ENCODE peak calls at places on chromosomes 1 and 21, in six cellular contexts. K is right atrium auricular region, G is AG09309, E is psoas muscle, C is mucosa of descending colon, F is type B pancreatic cell. Y is an unnamed sample.

GRCh38 chr1:26556041-26556440 is 26.5 kb downstream of the RPS6KA1 start:
- DNase-seq in F (no peak), G (no peak), C (no peak), E (no peak), K (no peak), Y (no peak)

GRCh38 chr1:107835151-107835670 is 129.8 kb downstream of the VAV3 start:
- DNase-seq in C (no peak), F (no peak), E (no peak), G (no peak), K (no peak), Y (no peak)

GRCh38 chr1:111199881-111200801 is at the start of gene DENND2D:
- DNase-seq in C (peak), K (peak), E (no peak), G (no peak), F (no peak), Y (no peak)

GRCh38 chr1:24890861-24891260 is 39.2 kb downstream of the RUNX3 start:
- DNase-seq in F (no peak), G (no peak), E (no peak), K (no peak), C (no peak), Y (no peak)

GRCh38 chr1:19091539-19091938 is 118.5 kb downstream of the UBR4 start:
- DNase-seq in K (no peak), C (no peak), G (no peak), E (no peak), F (no peak), Y (no peak)

GRCh38 chr1:14184346-14184963 is 414.0 kb upstream of the KAZN start:
- DNase-seq in C (no peak), G (no peak), K (no peak), F (no peak), E (no peak), Y (no peak)

GRCh38 chr21:40732998-40733397 is 114.0 kb downstream of the DSCAM start:
- DNase-seq in E (no peak), C (no peak), G (no peak), F (no peak), K (no peak), Y (no peak)

GRCh38 chr1:93171549-93172050 is 8.6 kb downstream of the TMED5 start:
- DNase-seq in K (no peak), F (no peak), G (no peak), E (no peak), C (no peak), Y (no peak)

GRCh38 chr1:85048296-85049064 is at the start of gene MCOLN3:
- DNase-seq in E (peak), F (peak), G (no peak), C (peak), K (no peak), Y (no peak)

GRCh38 chr1:15836772-15837669 is 10.5 kb upstream of the SPEN start:
- DNase-seq in C (peak), K (no peak), G (no peak), F (no peak), E (peak), Y (no peak)

GRCh38 chr1:50970927-50971582 is 1.0 kb downstream of the CDKN2C start:
- DNase-seq in C (no peak), K (no peak), F (no peak), G (no peak), E (no peak), Y (no peak)

GRCh38 chr1:95384570-95384969 is 150.6 kb downstream of the RWDD3 start:
- DNase-seq in E (no peak), K (no peak), G (no peak), C (peak), F (peak), Y (no peak)

GRCh38 chr1:210448293-210448892 is 119.7 kb downstream of the HHAT start:
- DNase-seq in F (no peak), K (no peak), G (peak), C (no peak), E (no peak), Y (no peak)
- TF ChIP-seq CTCF in F (peak), K (peak), G (peak), C (no peak), E (peak), Y (peak)

GRCh38 chr1:156708245-156708661 is 2.9 kb upstream of the CRABP2 start:
- DNase-seq in F (no peak), G (no peak), K (no peak), E (no peak), C (no peak), Y (no peak)
- TF ChIP-seq CTCF in F (no peak), G (no peak), K (no peak), E (no peak), C (no peak), Y (no peak)

GRCh38 chr1:155184351-155184811 is 10.7 kb downstream of the TRIM46 start:
- DNase-seq in E (peak), K (no peak), F (no peak), G (no peak), C (peak), Y (no peak)

GRCh38 chr1:155183775-155184221 is 10.1 kb downstream of the TRIM46 start:
- DNase-seq in E (peak), K (no peak), G (no peak), F (no peak), C (peak), Y (no peak)

GRCh38 chr1:155186266-155186954 is 12.8 kb downstream of the TRIM46 start:
- DNase-seq in K (no peak), C (peak), F (no peak), G (no peak), E (peak), Y (no peak)

GRCh38 chr1:155185783-155186265 is 12.2 kb downstream of the TRIM46 start:
- DNase-seq in G (no peak), F (no peak), K (no peak), C (peak), E (peak), Y (no peak)

GRCh38 chr1:155184835-155185782 is 11.5 kb downstream of the TRIM46 start:
- DNase-seq in K (no peak), F (no peak), C (peak), G (no peak), E (peak), Y (no peak)
- TF ChIP-seq CTCF in K (no peak), F (no peak), C (no peak), G (no peak), E (no peak), Y (no peak)

DNA sequence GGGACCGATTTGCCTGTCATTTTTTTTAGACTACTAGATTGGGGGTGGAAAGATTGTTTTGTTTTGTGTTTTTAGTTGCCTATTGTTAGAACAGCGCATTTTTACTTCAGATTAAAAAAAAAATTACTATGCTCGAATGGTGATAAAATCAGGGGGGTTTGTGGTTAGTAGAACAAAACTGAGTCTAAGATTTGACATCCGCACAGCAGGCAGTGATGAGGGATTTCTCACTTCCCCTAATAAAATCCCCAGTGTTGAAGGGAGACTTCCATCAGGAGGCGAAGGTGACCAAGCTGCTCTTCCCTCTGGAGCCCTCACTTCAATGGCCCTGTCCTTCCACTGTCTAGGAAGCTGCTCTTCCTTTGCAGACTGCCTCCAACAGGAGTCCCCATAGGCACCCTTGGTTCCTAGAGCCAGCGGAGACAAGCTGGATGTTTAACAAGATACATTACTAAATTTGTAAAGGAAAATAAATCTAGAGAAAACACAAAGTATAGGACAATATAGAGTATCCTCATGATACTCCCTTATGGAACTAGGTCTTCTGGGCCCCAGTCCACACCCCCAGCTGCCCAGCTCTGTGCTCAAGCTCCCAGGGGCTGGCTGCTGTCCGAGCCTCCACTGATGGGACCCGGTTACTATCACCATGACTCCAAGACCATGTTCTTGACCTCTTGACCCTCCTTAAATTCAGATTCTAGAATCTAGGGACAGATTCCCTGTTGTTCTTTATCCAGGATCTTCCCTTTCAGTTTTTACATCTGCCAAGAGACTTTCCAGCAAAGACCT is 31.0 kb downstream of the TENT5C start:
- DNase-seq in K (no peak), G (no peak), C (no peak), E (no peak), F (no peak), Y (no peak)
- TF ChIP-seq CTCF in K (no peak), G (no peak), C (no peak), E (no peak), F (no peak), Y (no peak)

DNA sequence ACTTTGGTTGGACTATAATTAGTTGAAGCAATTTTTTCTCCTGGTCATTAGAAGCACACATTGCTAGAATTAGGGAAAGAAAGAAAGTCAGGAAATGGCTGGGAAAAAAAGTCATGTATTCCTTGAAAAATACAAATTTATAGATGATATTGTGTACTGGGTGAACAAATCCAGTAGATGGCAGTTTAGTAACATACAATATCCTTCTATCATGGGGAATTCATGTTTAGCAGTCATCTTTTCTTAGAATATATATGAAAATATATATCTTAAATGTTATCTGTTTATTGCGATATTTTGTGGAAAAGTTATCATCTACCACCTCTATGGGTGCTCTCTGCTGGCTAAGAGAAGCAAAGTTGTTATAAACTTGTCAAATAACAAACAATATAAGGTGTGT is 13.1 kb upstream of the ZRANB2 start:
- DNase-seq in G (no peak), K (no peak), F (no peak), E (no peak), C (no peak), Y (no peak)
- TF ChIP-seq CTCF in G (peak), K (peak), F (peak), E (peak), C (no peak), Y (peak)

DNA sequence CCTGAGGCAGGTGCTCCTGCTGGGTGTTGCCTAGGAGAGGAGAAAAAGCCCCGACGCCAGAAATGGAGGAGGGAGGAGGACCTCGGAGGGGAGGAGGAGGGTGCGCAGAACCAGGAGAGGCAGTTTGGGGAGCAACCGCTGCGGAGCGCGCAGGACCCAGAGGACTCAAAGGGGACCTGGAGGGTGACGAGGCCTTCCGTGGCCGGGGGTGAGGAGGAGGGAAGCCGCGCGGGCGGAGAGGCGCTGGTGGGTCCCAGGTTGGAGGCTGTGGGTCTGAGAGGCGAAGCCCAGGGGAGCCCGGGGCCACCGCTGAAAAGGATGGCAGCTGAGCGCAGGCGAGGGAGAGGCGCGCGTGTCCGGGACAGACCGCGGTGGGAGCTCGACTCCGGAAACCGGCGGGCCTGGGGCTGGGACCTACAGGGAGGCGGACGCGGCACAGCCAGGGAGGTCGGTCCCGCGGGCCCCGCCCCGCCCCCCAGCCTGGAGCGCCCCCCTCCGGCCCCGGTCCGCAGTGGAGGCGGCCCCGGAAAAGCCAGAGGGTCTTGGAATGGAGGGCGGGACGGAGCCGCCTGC is 15.1 kb downstream of the RNF223 start:
- DNase-seq in K (no peak), E (no peak), G (no peak), C (no peak), F (no peak), Y (no peak)
- TF ChIP-seq CTCF in K (peak), E (peak), G (no peak), C (no peak), F (peak), Y (peak)

DNA sequence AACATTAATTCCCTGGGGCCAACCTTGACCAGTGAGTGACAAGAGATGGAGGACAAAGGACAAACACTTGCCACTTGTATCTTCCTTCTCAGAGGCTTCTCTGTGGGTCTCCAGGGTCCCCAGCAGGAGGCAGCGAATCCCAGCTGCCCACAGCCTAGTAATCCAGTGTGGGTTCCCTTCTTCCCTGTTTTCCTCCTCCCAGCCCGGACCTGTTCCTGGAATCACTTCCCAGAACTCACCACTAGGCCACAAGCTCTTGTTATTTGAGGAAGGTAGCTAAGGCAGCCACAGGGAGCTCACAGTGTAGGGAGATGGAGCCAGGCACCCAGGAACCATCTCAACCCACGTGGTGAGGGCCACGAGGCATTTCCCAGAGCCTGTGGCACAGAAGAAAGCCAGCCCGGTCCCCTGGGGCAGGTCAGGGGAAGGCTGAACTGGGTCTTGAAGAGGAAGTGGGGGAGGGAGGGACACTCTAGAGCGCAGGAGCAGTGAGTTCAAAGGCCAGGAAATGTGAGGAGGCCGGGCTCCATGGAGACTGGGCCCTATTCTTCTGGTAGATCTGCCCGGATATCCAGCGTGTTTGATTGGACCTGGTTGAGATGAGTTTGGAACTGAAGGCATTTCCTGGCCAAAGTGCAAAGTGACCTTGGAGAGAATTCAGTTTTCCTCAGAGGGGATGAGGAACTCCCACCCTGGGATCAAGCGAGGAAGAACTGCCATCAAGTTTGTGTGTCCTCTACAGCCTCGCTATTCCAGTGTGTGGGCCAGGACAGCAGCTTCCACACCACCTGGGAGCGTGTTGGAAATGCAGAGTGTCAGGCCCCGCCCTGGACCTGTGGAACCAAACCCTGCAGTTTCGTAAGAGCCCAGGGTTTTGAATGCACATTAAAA is 20.3 kb upstream of the C2CD2 start:
- DNase-seq in K (peak), E (no peak), G (no peak), F (peak), C (no peak), Y (peak)
- TF ChIP-seq CTCF in K (no peak), E (no peak), G (peak), F (peak), C (no peak), Y (no peak)

DNA sequence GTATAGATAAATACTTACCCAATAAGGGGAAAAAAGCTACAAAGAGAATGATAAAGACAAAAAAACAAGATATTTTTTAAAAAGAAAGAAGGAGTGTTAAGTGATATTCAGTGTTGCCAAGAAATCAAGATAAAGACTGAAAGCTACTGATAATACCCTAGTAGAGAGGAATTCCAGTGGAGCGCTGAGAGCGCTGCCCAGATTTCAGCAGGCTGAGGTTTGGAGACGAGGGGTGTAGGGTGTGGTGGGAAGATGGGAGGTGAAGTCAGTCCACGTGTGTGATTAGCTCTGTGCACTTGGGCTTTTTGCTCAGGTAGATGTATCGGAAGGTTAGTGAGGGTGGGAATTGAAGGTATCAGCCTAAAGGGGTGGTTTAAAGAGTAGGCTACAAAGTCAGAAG is 47.8 kb downstream of the FMN2 start:
- DNase-seq in F (no peak), G (no peak), C (no peak), K (no peak), E (no peak), Y (no peak)
- TF ChIP-seq CTCF in F (no peak), G (no peak), C (no peak), K (no peak), E (no peak), Y (no peak)

DNA sequence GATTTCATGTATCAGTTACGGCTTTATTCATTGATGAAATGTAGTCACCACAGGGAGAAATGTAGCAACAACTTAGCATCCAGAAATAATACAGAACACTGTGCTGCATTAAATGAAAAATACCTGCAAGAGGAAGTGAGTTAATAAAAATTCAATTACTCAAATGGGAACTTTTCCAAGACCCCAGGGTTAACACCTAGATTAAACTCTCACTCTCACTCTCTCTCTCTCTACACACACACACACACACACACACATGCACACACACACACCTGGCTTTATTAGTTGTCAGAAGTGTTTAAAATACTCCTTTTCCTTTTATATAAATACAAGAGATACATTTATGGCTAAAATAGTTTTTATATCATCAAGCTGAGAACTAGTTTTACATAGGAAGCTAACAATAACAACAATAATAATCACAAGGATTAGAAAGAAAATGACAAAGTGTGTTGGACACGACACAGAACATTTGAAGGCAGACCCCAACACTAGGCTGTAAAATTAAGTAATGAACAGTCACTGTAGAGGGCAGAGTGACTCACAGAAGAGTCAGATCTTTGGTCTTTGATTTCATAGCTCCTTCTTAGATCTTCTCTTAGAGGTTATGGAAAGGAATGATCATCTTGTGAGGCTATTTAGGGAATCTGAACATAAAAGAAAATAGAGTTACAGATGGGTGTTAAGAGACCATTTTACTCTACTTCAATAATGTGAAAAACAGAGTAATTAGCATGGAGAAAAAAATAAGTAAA is 1266.0 kb upstream of the ADGRL2 start:
- DNase-seq in K (no peak), F (no peak), G (no peak), E (no peak), C (no peak), Y (no peak)
- TF ChIP-seq CTCF in K (no peak), F (no peak), G (no peak), E (no peak), C (no peak), Y (no peak)

Y was measured in osteocyte.